ENCODE peak calls at places on chromosomes 1 and 21, in five cellular contexts. One of them, this sample, is unnamed.

GRCh38 chr1:21626921-21627339 is 42.2 kb downstream of the RAP1GAP start:
- DNase-seq in GM12864: no peak
- DNase-seq in cardiac fibroblast: no peak
- DNase-seq in pancreas: peak; percentile 17
- DNase-seq in cardiac muscle cell: no peak
- DNase-seq in this sample: no peak

GRCh38 chr1:90879281-90879680 is 142.6 kb downstream of the ZNF644 start:
- DNase-seq in pancreas: no peak
- DNase-seq in GM12864: no peak
- DNase-seq in cardiac muscle cell: peak; percentile 4
- DNase-seq in cardiac fibroblast: no peak
- DNase-seq in this sample: no peak

GRCh38 chr1:164748253-164748899 is 189.4 kb downstream of the PBX1 start:
- DNase-seq in cardiac fibroblast: peak; percentile 93
- DNase-seq in cardiac muscle cell: peak; percentile 99
- DNase-seq in pancreas: no peak
- DNase-seq in GM12864: no peak
- DNase-seq in this sample: peak; percentile 87

GRCh38 chr1:234730542-234731370 is 120.8 kb upstream of the IRF2BP2 start:
- DNase-seq in pancreas: no peak
- DNase-seq in GM12864: peak; percentile 16
- DNase-seq in cardiac muscle cell: no peak
- DNase-seq in cardiac fibroblast: no peak
- DNase-seq in this sample: no peak

GRCh38 chr1:207309775-207310273 is 11.7 kb upstream of the CD55 start:
- DNase-seq in cardiac fibroblast: peak; percentile 85
- DNase-seq in pancreas: no peak
- DNase-seq in cardiac muscle cell: peak; percentile 86
- DNase-seq in GM12864: peak; percentile 30
- DNase-seq in this sample: peak; percentile 50

GRCh38 chr1:97451944-97452343 is 468.9 kb downstream of the DPYD start:
- DNase-seq in cardiac muscle cell: no peak
- DNase-seq in pancreas: no peak
- DNase-seq in cardiac fibroblast: peak; percentile 56
- DNase-seq in GM12864: no peak
- DNase-seq in this sample: no peak

GRCh38 chr21:42534901-42535378 is 21.3 kb downstream of the SLC37A1 start:
- DNase-seq in pancreas: no peak
- DNase-seq in cardiac fibroblast: no peak
- DNase-seq in cardiac muscle cell: no peak
- DNase-seq in GM12864: no peak
- DNase-seq in this sample: no peak

GRCh38 chr1:230270185-230270939 is 155.8 kb downstream of the PGBD5 start:
- DNase-seq in GM12864: no peak
- DNase-seq in pancreas: no peak
- DNase-seq in cardiac fibroblast: peak; percentile 45
- DNase-seq in cardiac muscle cell: peak; percentile 72
- DNase-seq in this sample: no peak

GRCh38 chr21:29678616-29679015 is 261.2 kb downstream of the GRIK1 start:
- DNase-seq in pancreas: no peak
- DNase-seq in GM12864: no peak
- DNase-seq in cardiac muscle cell: peak; percentile 6
- DNase-seq in cardiac fibroblast: peak; percentile 60
- DNase-seq in this sample: no peak

GRCh38 chr1:1889847-1890505 is 911 bp downstream of the GNB1 start:
- DNase-seq in cardiac fibroblast: peak; percentile 50
- DNase-seq in pancreas: no peak
- DNase-seq in GM12864: no peak
- DNase-seq in cardiac muscle cell: peak; percentile 61
- DNase-seq in this sample: peak; percentile 33

GRCh38 chr1:71521655-71522264 is 440.9 kb upstream of the ZRANB2 start:
- DNase-seq in cardiac fibroblast: peak; percentile 70
- DNase-seq in cardiac muscle cell: peak; percentile 76
- DNase-seq in GM12864: no peak
- DNase-seq in pancreas: no peak
- DNase-seq in this sample: peak; percentile 18

GRCh38 chr1:245298781-245299180 is 144.0 kb downstream of the KIF26B start:
- DNase-seq in cardiac muscle cell: peak; percentile 45
- DNase-seq in cardiac fibroblast: no peak
- DNase-seq in pancreas: peak; percentile 52
- DNase-seq in GM12864: no peak
- DNase-seq in this sample: peak; percentile 26

GRCh38 chr1:97192872-97193572 is 471.4 kb downstream of the PTBP2 start:
- DNase-seq in cardiac muscle cell: peak; percentile 95
- DNase-seq in GM12864: no peak
- DNase-seq in pancreas: no peak
- DNase-seq in cardiac fibroblast: peak; percentile 96
- DNase-seq in this sample: peak; percentile 94

DNA sequence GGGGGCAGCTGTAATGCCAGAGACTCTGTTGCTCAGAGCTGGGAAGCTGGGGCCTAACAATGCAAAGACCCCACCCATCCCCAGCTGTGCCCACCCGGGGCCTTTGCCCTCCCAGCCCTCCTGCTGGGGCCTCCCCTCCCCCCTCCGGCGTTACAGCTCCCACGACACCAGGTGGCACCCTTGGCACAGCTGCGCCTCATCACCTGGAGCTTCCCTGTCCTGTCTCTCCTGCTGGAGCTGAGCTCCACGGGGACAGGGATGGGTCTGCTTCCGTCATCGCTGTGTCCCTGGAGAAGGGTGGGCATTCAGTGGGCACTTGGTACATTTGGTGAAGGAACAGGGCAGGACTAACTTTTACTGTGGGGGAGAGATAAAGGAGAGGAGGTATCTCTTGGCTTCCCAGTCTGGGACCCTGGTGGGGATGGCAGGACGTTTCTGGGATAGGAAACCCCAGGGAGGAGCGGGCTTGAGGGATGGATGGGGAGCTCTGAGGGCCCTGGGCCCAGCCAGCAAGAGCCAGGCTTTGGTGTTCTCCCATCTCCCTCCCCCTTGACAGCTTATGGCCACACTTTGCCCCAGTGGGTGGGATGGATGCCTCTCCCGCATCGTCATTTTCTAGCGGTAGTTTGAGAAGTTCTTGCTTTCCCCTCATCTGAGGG is 453.2 kb downstream of the PTPRU start:
- DNase-seq in GM12864: no peak
- DNase-seq in cardiac fibroblast: no peak
- DNase-seq in cardiac muscle cell: no peak
- DNase-seq in pancreas: no peak
- DNase-seq in this sample: no peak
- TF ChIP-seq CTCF in GM12864: peak; percentile 36
- TF ChIP-seq CTCF in cardiac fibroblast: no peak
- TF ChIP-seq CTCF in cardiac muscle cell: no peak
- TF ChIP-seq CTCF in pancreas: no peak
- TF ChIP-seq CTCF in this sample: no peak

DNA sequence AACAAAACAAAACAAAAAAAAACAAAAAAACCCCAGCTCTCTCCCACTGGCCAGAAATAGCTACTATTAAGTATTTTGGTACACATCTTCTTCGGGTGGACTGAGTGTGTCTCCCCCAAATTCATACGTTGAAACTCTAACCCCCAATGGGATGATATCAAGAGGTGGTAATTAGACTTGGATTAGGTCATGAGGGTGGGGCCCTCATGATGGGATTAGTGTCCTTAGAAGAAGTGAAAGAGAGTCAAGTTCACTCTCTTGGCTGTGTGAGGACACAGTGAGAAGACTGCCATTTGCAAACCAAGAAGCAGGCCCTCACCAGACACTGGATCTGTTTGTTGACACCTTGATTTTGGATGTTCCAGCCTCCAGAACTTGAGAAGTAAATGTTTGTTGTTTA is 116.9 kb downstream of the NOS1AP start:
- DNase-seq in pancreas: no peak
- DNase-seq in cardiac muscle cell: no peak
- DNase-seq in cardiac fibroblast: no peak
- DNase-seq in GM12864: no peak
- DNase-seq in this sample: no peak
- TF ChIP-seq CTCF in pancreas: no peak
- TF ChIP-seq CTCF in cardiac muscle cell: no peak
- TF ChIP-seq CTCF in cardiac fibroblast: no peak
- TF ChIP-seq CTCF in GM12864: no peak
- TF ChIP-seq CTCF in this sample: no peak

GRCh38 chr1:114192328-114192727 is 38.7 kb upstream of the SYT6 start:
- DNase-seq in pancreas: no peak
- DNase-seq in cardiac fibroblast: no peak
- DNase-seq in GM12864: no peak
- DNase-seq in cardiac muscle cell: no peak
- DNase-seq in this sample: no peak
- TF ChIP-seq CTCF in pancreas: no peak
- TF ChIP-seq CTCF in cardiac fibroblast: no peak
- TF ChIP-seq CTCF in GM12864: no peak
- TF ChIP-seq CTCF in cardiac muscle cell: no peak
- TF ChIP-seq CTCF in this sample: peak; percentile 13

GRCh38 chr1:54273837-54274192 is 73.8 kb downstream of the MRPL37 start:
- DNase-seq in cardiac fibroblast: no peak
- DNase-seq in GM12864: no peak
- DNase-seq in pancreas: no peak
- DNase-seq in cardiac muscle cell: no peak
- DNase-seq in this sample: no peak

GRCh38 chr1:54274881-54275280 is 74.9 kb downstream of the MRPL37 start:
- DNase-seq in pancreas: peak; percentile 43
- DNase-seq in cardiac fibroblast: no peak
- DNase-seq in cardiac muscle cell: no peak
- DNase-seq in GM12864: no peak
- DNase-seq in this sample: no peak

GRCh38 chr1:54274448-54274847 is 74.5 kb downstream of the MRPL37 start:
- DNase-seq in pancreas: peak; percentile 45
- DNase-seq in GM12864: no peak
- DNase-seq in cardiac muscle cell: no peak
- DNase-seq in cardiac fibroblast: no peak
- DNase-seq in this sample: no peak

GRCh38 chr1:54276617-54277450 is 76.9 kb downstream of the MRPL37 start:
- DNase-seq in pancreas: no peak
- DNase-seq in cardiac fibroblast: no peak
- DNase-seq in GM12864: no peak
- DNase-seq in cardiac muscle cell: no peak
- DNase-seq in this sample: no peak

DNA sequence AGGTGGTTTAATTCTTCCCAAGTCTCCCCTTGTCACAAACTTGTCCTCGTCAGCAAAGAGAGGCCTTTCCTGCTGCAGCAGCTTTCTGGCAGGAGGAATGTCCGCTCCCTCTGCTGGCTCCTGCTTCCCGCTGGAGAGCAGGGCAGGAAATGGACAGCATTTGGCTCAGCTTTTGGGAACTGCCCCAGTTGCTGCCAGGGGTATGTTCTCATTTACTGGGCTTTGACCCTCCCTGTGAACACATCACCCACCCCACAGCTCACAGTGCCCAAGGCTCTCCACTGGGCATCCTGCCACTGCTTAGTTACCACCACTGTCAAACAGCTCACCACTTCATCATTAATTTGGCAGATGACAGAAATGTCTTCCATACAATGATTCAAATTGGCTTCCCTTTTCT is 75.4 kb downstream of the MRPL37 start:
- DNase-seq in GM12864: no peak
- DNase-seq in cardiac muscle cell: peak; percentile 60
- DNase-seq in cardiac fibroblast: peak; percentile 43
- DNase-seq in pancreas: peak; percentile 80
- DNase-seq in this sample: peak; percentile 46
- TF ChIP-seq CTCF in GM12864: no peak
- TF ChIP-seq CTCF in cardiac muscle cell: peak; percentile 37
- TF ChIP-seq CTCF in cardiac fibroblast: peak; percentile 45
- TF ChIP-seq CTCF in pancreas: no peak
- TF ChIP-seq CTCF in this sample: no peak